ENCODE peak calls at places on chromosomes 7 and 10, in six cellular contexts. Y is cardiac muscle cell; T is CD8-positive, alpha-beta T cell; L is heart left ventricle; R is Panc1; M is effector memory CD4-positive, alpha-beta T cell. U is an unnamed sample.

GRCh38 chr7:43872401-43873165 is 3.3 kb upstream of the MRPS24 start:
- DNase-seq in Y (peak), T (no peak), L (no peak), R (no peak), M (no peak), U (no peak)

GRCh38 chr7:20417260-20417659 is 86.6 kb downstream of the ITGB8 start:
- DNase-seq in Y (no peak), T (no peak), L (no peak), R (no peak), M (no peak), U (no peak)

GRCh38 chr10:80713398-80713928 is 175.8 kb downstream of the SH2D4B start:
- DNase-seq in Y (no peak), T (no peak), L (no peak), R (no peak), M (no peak), U (no peak)

GRCh38 chr10:105279101-105279500 is 638.0 kb downstream of the SORCS3 start:
- DNase-seq in Y (no peak), T (no peak), L (no peak), R (no peak), M (no peak), U (no peak)

GRCh38 chr10:46079831-46080585 is 33.9 kb upstream of the MSMB start:
- DNase-seq in Y (no peak), T (no peak), L (no peak), R (no peak), M (no peak), U (no peak)

GRCh38 chr10:21171936-21172773 is 275.0 kb upstream of the NEBL start:
- DNase-seq in Y (no peak), T (no peak), L (no peak), R (no peak), M (no peak), U (no peak)

GRCh38 chr10:100791254-100792058 is 46.1 kb downstream of the PAX2 start:
- DNase-seq in Y (no peak), T (no peak), L (no peak), R (no peak), M (no peak), U (no peak)

GRCh38 chr7:76108540-76109233 is 60.8 kb downstream of the MDH2 start:
- DNase-seq in Y (no peak), T (no peak), L (no peak), R (peak), M (no peak), U (no peak)

GRCh38 chr7:137816696-137817320 is 30.0 kb downstream of the DGKI start:
- DNase-seq in Y (no peak), T (no peak), L (no peak), R (no peak), M (no peak), U (no peak)

GRCh38 chr10:68578945-68579344 is 18.8 kb downstream of the TET1 start:
- DNase-seq in Y (no peak), T (no peak), L (no peak), R (no peak), M (no peak), U (no peak)

GRCh38 chr10:11793762-11794479 is 29.2 kb upstream of the PROSER2 start:
- DNase-seq in Y (peak), T (no peak), L (no peak), R (no peak), M (no peak), U (no peak)

GRCh38 chr10:84294766-84295447 is 33.5 kb upstream of the CCSER2 start:
- DNase-seq in Y (no peak), T (no peak), L (no peak), R (no peak), M (no peak), U (no peak)

GRCh38 chr7:43647314-43647691 is 64.4 kb downstream of the STK17A start:
- DNase-seq in Y (peak), T (no peak), L (no peak), R (no peak), M (no peak), U (no peak)

GRCh38 chr7:28217161-28217560 is 36.6 kb upstream of the JAZF1 start:
- DNase-seq in Y (no peak), T (no peak), L (no peak), R (no peak), M (no peak), U (no peak)

GRCh38 chr10:107653832-107654287 is 489.4 kb upstream of the SORCS1 start:
- DNase-seq in Y (no peak), T (no peak), L (no peak), R (no peak), M (no peak), U (no peak)

DNA sequence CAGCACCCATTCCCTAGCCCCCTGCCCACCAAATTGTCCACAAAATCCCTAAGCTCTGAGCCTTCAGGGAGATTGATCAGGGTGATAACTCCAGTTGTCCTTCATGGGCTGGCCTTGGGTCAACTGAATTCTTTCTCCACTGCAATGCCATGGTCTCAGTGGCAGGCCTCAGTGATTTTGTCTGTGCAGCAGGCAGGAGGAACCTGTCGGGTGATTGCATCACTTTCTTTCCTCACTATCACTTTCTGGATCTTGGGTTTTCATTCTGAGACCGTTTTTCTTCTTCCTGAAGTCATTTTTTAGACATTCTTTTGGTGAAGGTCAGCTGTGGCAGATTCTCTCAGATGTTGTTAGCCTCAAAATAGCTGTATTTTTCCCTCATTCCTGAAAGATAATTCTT is 28.8 kb upstream of the LCOR start:
- DNase-seq in Y (no peak), T (no peak), L (no peak), R (no peak), M (no peak), U (no peak)
- H3K4me3 ChIP-seq in Y (no peak), T (no peak), L (no peak), R (no peak), M (no peak), U (no peak)

DNA sequence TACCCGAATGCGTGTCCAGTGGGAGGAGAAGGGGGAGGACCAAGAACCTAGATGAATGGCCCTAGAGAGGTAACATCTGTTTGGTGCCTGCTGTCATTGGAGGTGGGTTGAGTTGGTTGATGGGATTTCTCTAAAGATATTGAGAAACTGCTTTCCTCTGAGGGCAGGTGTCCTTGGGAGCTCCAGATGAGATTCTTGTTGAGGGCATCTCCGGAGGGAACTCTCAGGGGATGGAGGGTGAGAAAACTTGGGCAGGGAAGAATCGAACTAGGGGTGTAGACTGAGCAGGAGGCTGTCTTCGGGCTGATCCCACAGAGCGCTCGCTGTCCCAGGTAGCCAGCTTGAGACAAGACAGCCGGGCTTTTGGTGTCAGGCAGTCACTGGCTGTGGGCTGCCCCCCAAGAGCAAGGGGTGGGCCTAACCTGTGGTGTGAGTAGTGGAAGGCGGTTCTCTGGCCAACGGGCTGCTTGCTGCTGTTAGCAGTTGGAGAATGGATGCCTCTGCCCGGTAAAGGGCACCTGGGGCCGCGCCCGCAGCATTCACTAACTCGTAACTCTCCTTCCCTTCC is 3.7 kb downstream of the IRF5 start:
- DNase-seq in Y (no peak), T (no peak), L (no peak), R (no peak), M (no peak), U (no peak)
- H3K4me3 ChIP-seq in Y (no peak), T (no peak), L (peak), R (no peak), M (no peak), U (no peak)

GRCh38 chr7:47428780-47429472 is 153.0 kb downstream of the TNS3 start:
- DNase-seq in Y (no peak), T (no peak), L (no peak), R (no peak), M (no peak), U (no peak)

GRCh38 chr7:47432988-47433895 is 148.7 kb downstream of the TNS3 start:
- DNase-seq in Y (no peak), T (no peak), L (no peak), R (no peak), M (no peak), U (no peak)

GRCh38 chr7:47427046-47427643 is 154.8 kb downstream of the TNS3 start:
- DNase-seq in Y (no peak), T (no peak), L (no peak), R (no peak), M (no peak), U (no peak)

GRCh38 chr7:47428052-47428779 is 153.7 kb downstream of the TNS3 start:
- DNase-seq in Y (no peak), T (no peak), L (no peak), R (no peak), M (no peak), U (no peak)

GRCh38 chr7:47430422-47430821 is 151.5 kb downstream of the TNS3 start:
- DNase-seq in Y (no peak), T (no peak), L (no peak), R (no peak), M (no peak), U (no peak)
- H3K4me3 ChIP-seq in Y (no peak), T (no peak), L (no peak), R (no peak), M (no peak), U (no peak)

GRCh38 chr10:132065491-132066105 is at the start of gene JAKMIP3:
- DNase-seq in Y (peak), T (no peak), L (peak), R (peak), M (no peak), U (no peak)

GRCh38 chr10:132064082-132064755 is 1.5 kb upstream of the JAKMIP3 start:
- DNase-seq in Y (no peak), T (no peak), L (no peak), R (no peak), M (no peak), U (no peak)

GRCh38 chr10:132066186-132066585 is 440 bp downstream of the JAKMIP3 start:
- DNase-seq in Y (no peak), T (no peak), L (no peak), R (no peak), M (no peak), U (no peak)

GRCh38 chr10:132063432-132063831 is 2.3 kb upstream of the JAKMIP3 start:
- DNase-seq in Y (no peak), T (no peak), L (no peak), R (no peak), M (no peak), U (no peak)

GRCh38 chr10:132064771-132065437 is 842 bp upstream of the JAKMIP3 start:
- DNase-seq in Y (peak), T (no peak), L (no peak), R (no peak), M (no peak), U (no peak)
- H3K4me3 ChIP-seq in Y (no peak), T (no peak), L (peak), R (peak), M (no peak), U (no peak)

DNA sequence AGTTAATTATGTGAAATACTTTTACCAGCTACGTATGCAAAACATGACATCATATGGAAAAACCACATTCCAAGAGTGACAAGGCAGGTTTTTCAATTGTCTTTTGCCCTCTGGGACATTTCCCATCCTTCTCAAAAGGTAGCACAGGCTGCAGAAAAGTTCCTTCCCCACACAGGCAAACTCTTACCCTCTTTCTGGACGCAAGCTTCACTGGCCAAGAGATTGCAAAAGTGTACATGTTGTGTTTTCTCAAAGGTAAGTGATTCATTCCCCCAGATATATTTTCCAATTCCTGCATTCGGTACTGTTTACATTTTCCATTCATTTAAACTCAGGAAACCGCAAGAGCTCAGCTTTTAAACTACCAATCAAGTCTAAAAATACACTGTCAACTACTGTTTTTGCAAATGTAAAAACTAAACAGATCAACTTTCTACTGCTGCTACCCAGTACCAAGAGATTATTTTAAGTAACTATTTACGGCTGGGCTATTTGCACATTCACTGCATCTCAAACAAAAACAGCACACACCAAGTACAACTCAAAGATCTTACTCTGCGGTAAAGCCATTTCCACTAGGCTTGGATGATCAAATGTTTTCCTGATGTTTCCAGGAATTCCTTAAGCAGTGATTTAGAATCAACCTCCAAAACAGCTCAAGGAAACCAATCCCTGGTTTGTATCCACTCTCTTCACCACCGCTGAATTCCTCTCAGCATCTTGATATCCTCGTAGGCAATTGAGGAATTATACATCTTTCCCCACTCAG is 233.6 kb upstream of the CCDC6 start:
- DNase-seq in Y (peak), T (no peak), L (no peak), R (no peak), M (no peak), U (no peak)
- H3K4me3 ChIP-seq in Y (peak), T (no peak), L (peak), R (no peak), M (no peak), U (no peak)